ENCODE peak calls at places on chromosomes 13 and 19, in six cellular contexts. O is HFFc6, X is A172, N is WERI-Rb-1, G is tibial artery, Q is HS-27A. D is an unnamed sample.

GRCh38 chr19:1239796-1240737 is 1.5 kb upstream of the ATP5F1D start:
- DNase-seq in Q (no peak), G (peak), O (peak), X (peak), N (peak), D (peak)

GRCh38 chr13:103133551-103133950 is 67.3 kb upstream of the SLC10A2 start:
- DNase-seq in X (no peak), Q (no peak), O (no peak), G (no peak), N (no peak), D (no peak)

GRCh38 chr19:18044825-18045304 is 36.9 kb downstream of the ARRDC2 start:
- DNase-seq in Q (no peak), O (peak), X (peak), N (peak), G (peak), D (peak)

GRCh38 chr19:17245535-17245984 is at the start of gene NR2F6:
- DNase-seq in Q (no peak), X (no peak), G (no peak), O (no peak), N (no peak), D (no peak)

GRCh38 chr13:100458673-100459072 is 129.9 kb downstream of the GGACT start:
- DNase-seq in Q (no peak), O (no peak), G (no peak), N (no peak), X (no peak), D (no peak)

GRCh38 chr13:65932587-65933239 is 1297.4 kb downstream of the PCDH9 start:
- DNase-seq in G (no peak), Q (no peak), N (no peak), X (no peak), O (peak), D (no peak)

GRCh38 chr19:36973021-36973843 is 57.1 kb downstream of the ZNF568 start:
- DNase-seq in X (no peak), G (peak), O (peak), Q (no peak), N (peak), D (peak)

GRCh38 chr19:9171393-9171991 is 7.3 kb upstream of the OR7D2 start:
- DNase-seq in X (no peak), G (no peak), O (no peak), N (no peak), Q (no peak), D (no peak)

GRCh38 chr13:51768378-51768921 is 35.5 kb downstream of the DHRS12 start:
- DNase-seq in N (no peak), Q (no peak), G (no peak), O (no peak), X (no peak), D (no peak)

GRCh38 chr13:113273856-113274590 is 23.0 kb upstream of the LAMP1 start:
- DNase-seq in Q (no peak), N (peak), G (no peak), X (peak), O (peak), D (peak)